ENCODE peak calls at places on chromosomes 12 and 14, in five cellular contexts. C is MM.1S, O is neural progenitor cell, H is SK-N-SH, Q is HCT116. Y is an unnamed sample.

GRCh38 chr12:32650508-32650907 is 28.6 kb upstream of the DNM1L start:
- DNase-seq in C (no peak), O (no peak), Q (no peak), H (no peak), Y (peak; percentile 70)

GRCh38 chr12:30926243-30927209 is at the start of gene TSPAN11:
- DNase-seq in H (peak; percentile 89), Q (no peak), O (peak; percentile 97), C (no peak), Y (no peak)

GRCh38 chr14:104142136-104143041 is 4.0 kb downstream of the KIF26A start:
- DNase-seq in H (peak; percentile 30), O (no peak), Q (no peak), C (no peak), Y (no peak)

GRCh38 chr14:52175982-52176502 is 91.5 kb upstream of the PTGDR start:
- DNase-seq in O (no peak), H (no peak), Q (no peak), C (peak; percentile 55), Y (no peak)

GRCh38 chr12:94157891-94158495 is 9.6 kb downstream of the PLXNC1 start:
- DNase-seq in Q (no peak), O (no peak), H (no peak), C (peak; percentile 64), Y (no peak)

GRCh38 chr12:108635201-108635996 is 1.7 kb upstream of the SELPLG start:
- DNase-seq in O (peak; percentile 33), Q (no peak), C (peak; percentile 98), H (no peak), Y (no peak)

GRCh38 chr14:38070213-38070612 is 137.5 kb upstream of the SSTR1 start:
- DNase-seq in C (no peak), Q (no peak), O (no peak), H (no peak), Y (no peak)

GRCh38 chr12:32454866-32455265 is 55.5 kb downstream of the FGD4 start:
- DNase-seq in O (peak; percentile 85), Q (no peak), H (no peak), C (no peak), Y (no peak)

GRCh38 chr14:42248131-42248530 is 641.5 kb downstream of the LRFN5 start:
- DNase-seq in Q (no peak), O (no peak), C (no peak), H (no peak), Y (no peak)

GRCh38 chr12:21169878-21170472 is 39.0 kb downstream of the SLCO1B1 start:
- DNase-seq in C (peak; percentile 57), Q (peak; percentile 37), H (peak; percentile 33), O (peak; percentile 86), Y (peak; percentile 54)

GRCh38 chr12:58386136-58386535 is 444.8 kb downstream of the ATP23 start:
- DNase-seq in Q (no peak), O (no peak), H (no peak), C (no peak), Y (no peak)

GRCh38 chr12:65640489-65640901 is 183.8 kb upstream of the HMGA2 start:
- DNase-seq in O (no peak), C (no peak), H (no peak), Q (no peak), Y (no peak)

GRCh38 chr12:67592228-67593011 is 56.1 kb upstream of the DYRK2 start:
- DNase-seq in Q (peak; percentile 18), C (peak; percentile 72), H (no peak), O (no peak), Y (peak; percentile 66)

GRCh38 chr14:62844546-62844945 is 200.7 kb downstream of the KCNH5 start:
- DNase-seq in Q (no peak), O (no peak), C (no peak), H (no peak), Y (no peak)

DNA sequence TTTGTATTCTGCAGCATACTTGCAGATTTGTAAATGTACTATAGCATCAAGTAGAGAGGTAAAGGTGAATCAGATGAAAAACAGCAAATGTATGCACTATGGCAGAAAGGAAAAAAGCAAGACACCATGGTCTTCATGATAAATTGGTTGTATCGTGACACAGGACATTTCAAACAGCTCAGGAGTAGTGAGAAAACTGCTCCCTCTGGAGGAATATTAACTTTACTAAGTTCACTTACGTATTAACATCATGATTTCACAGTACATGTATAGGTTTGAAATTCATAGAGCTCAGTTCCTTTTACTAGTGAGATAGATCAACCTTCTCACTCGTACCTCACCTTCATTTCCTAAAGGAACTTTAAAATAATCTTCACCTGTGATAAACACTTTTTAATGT is 6.5 kb downstream of the MBIP start:
- DNase-seq in H (no peak), C (no peak), Q (no peak), O (no peak), Y (peak; percentile 30)
- TF ChIP-seq CTCF in H (no peak), C (no peak), Q (no peak), O (peak; percentile 33), Y (peak; percentile 51)

GRCh38 chr12:78210894-78211302 is 380.2 kb downstream of the NAV3 start:
- DNase-seq in H (no peak), O (no peak), C (no peak), Q (no peak), Y (peak; percentile 92)
- H3K9ac ChIP-seq in H (no peak overlapping the region), O (no peak overlapping the region), C (no peak overlapping the region), Q (no peak overlapping the region), Y (no peak overlapping the region)

GRCh38 chr14:68463705-68464104 is 329.2 kb downstream of the ZFP36L1 start:
- DNase-seq in Q (no peak), O (no peak), C (no peak), H (no peak), Y (peak; percentile 75)

GRCh38 chr14:68463299-68463698 is 329.6 kb downstream of the ZFP36L1 start:
- DNase-seq in Q (no peak), C (no peak), H (no peak), O (no peak), Y (no peak)

GRCh38 chr14:68461086-68461485 is 331.8 kb downstream of the ZFP36L1 start:
- DNase-seq in O (no peak), C (no peak), Q (no peak), H (no peak), Y (no peak)

GRCh38 chr14:68464716-68465115 is 328.2 kb downstream of the ZFP36L1 start:
- DNase-seq in C (no peak), H (no peak), Q (peak; percentile 94), O (no peak), Y (peak; percentile 97)

DNA sequence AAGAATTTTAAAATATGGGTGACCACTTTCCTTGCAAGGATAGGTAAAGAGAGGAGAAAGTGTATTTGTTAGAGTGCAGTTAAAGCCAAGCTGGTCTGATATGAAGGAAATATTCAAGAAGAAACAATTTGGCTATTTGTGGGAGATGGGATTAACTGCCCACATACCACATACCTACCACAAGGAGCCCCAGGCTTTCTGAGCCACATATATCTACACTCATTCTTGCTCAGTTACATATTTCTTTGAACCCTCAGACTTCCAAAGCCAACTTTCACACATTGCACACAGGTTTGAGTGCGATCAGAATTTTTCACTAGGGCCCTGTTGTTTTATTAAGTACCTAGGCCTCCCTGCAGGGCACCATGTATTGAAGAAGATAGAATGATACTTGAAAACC is 330.2 kb downstream of the ZFP36L1 start:
- DNase-seq in H (no peak), C (no peak), Q (no peak), O (no peak), Y (no peak)
- TF ChIP-seq EZH2phosphoT487 in H (no peak), C (no peak), Q (no peak), O (no peak), Y (no peak)

DNA sequence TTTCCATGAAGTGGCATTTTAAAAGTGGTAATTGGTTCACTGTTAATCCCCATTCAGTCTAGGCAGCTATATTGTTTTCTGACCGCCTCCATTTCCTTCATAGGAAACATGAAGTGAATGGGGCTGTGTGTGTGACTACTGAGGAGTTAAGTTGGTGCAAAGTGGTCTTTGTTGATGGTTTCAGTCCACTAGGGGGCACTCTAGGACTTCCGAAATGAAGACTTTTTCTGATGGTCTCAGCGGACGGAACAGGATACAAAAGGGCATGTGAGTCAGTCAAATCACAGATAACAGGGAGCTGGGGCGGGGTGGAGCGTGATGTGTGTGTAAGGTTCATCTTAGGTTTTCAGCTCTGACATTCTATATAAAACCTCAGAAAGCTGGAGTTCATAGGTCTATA is 240.1 kb upstream of the OR4E1 start:
- DNase-seq in O (peak; percentile 94), C (peak; percentile 82), H (peak; percentile 4), Q (peak; percentile 71), Y (peak; percentile 90)
- TF ChIP-seq CTCF in O (peak; percentile 85), C (peak; percentile 48), H (peak; percentile 76), Q (peak; percentile 28), Y (peak; percentile 91)

DNA sequence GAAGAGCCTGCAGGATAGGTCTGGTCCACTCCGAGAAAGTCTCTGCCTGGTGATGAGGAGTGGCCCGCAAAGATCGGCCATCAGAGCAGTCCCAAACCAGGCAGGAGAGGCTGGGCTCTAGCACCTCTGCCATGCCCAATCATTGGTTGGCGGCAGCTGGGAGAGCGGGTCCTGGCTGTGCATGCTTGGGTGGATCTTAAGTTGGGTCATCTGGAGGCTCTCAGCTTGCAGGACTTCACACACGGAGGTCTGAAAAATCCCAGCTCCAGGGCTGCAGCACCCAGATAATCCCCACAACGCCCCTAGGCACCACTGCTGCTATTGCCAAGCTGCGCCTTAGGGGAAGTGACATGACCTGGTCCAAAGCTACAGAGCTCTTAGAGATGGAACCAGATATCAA is 766.7 kb upstream of the TBX3 start:
- DNase-seq in O (no peak), C (no peak), H (peak; percentile 19), Q (no peak), Y (no peak)
- H3K9ac ChIP-seq in O (no peak overlapping the region), C (no peak overlapping the region), H (no peak overlapping the region), Q (no peak overlapping the region), Y (no peak overlapping the region)

DNA sequence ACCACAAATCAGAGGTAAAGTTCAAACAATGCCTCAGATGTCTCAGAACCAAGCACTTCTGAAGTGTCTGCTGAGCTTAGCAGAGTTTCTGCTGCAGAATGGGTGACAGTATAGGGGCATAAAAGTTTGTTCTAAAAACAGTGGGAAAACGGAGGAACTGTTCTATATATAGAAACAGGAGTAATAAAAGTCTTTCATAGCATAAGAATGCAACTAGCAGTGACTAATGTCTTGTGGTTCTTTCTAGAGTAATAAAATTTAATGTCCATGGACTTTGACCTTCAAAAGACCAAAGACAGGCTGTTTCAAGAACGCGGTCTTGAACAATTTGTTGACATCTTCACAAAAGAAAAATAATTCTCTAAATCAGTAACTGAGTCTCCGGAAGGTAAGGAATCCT is 107.5 kb upstream of the FAR2 start:
- DNase-seq in Q (peak; percentile 36), C (no peak), O (no peak), H (no peak), Y (peak; percentile 99)
- TF ChIP-seq EZH2phosphoT487 in Q (no peak), C (no peak), O (no peak), H (no peak), Y (no peak)

DNA sequence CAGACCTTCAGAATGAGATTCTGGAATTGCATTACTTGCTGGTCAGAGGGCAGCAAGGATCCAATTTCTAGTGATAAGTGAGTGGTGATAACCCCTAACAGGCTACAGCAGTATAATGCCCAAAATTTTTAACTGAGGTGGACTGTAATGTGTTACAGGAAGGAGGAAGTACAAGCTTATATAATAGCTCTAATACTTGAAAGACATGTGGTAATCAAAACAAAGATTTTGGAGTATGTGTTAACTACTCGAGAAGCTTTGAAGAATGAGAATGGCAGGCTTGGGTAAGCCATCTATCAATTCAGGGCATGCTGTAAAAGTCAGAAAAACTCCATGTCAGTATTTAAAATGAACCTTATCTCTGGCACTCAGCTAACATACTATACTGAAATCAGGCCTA is 70.5 kb downstream of the ANKS1B start:
- DNase-seq in C (no peak), Q (no peak), O (no peak), H (no peak), Y (no peak)
- TF ChIP-seq CTCF in C (no peak), Q (no peak), O (no peak), H (no peak), Y (no peak)

GRCh38 chr12:2284321-2284813 is 231.6 kb downstream of the CACNA1C start:
- DNase-seq in O (no peak), C (no peak), H (peak; percentile 62), Q (no peak), Y (no peak)
- H3K9ac ChIP-seq in O (no peak overlapping the region), C (no peak overlapping the region), H (peak overlapping the region; percentile 47), Q (no peak overlapping the region), Y (no peak overlapping the region)

Y was measured in PC-3.